ENCODE peak calls at places on chromosomes 4 and X, in nine cellular contexts. W is heart right ventricle, S is thyroid gland, A is PC-9, R is lung, X is OCI-LY7, Z is heart left ventricle, Y is mesenchymal stem cell, D is tibial nerve. L is an unnamed sample. For H3K9me3, the result is how much of the 10 kb centered on the place peaks cover.

GRCh38 chrX:64850371-64851082 is 125.7 kb downstream of the ZC4H2 start:
- DNase-seq in A (no peak), D (no peak), X (peak), Y (no peak), R (no peak), W (no peak), S (no peak), Z (no peak), L (no peak)

GRCh38 chr4:168604496-168605373 is 107.9 kb downstream of the PALLD start:
- DNase-seq in A (peak), Z (peak), R (no peak), W (peak), D (no peak), Y (peak), X (no peak), S (no peak), L (no peak)

GRCh38 chr4:127224556-127224955 is 408.2 kb upstream of the INTU start:
- DNase-seq in Y (no peak), W (no peak), X (no peak), R (no peak), S (no peak), A (peak), Z (no peak), D (no peak), L (no peak)

GRCh38 chrX:20382518-20383291 is 116.0 kb upstream of the RPS6KA3 start:
- DNase-seq in R (no peak), D (no peak), W (no peak), X (no peak), A (peak), S (no peak), Y (peak), Z (no peak), L (no peak)

GRCh38 chr4:22593933-22594332 is 78.1 kb upstream of the ADGRA3 start:
- DNase-seq in Y (no peak), Z (no peak), R (no peak), D (no peak), W (no peak), A (no peak), S (no peak), X (no peak), L (no peak)

GRCh38 chrX:25130619-25131018 is 114.9 kb upstream of the ARX start:
- DNase-seq in R (no peak), A (no peak), S (no peak), Z (no peak), X (no peak), D (no peak), Y (no peak), W (no peak), L (no peak)

GRCh38 chrX:47232803-47233332 is at the start of gene USP11:
- DNase-seq in D (no peak), Y (peak), S (peak), Z (peak), X (peak), R (peak), W (peak), A (no peak), L (no peak)

GRCh38 chr4:114287079-114287696 is 307.7 kb upstream of the ARSJ start:
- DNase-seq in R (no peak), Y (no peak), D (no peak), X (no peak), Z (no peak), S (no peak), W (no peak), A (no peak), L (no peak)

GRCh38 chr4:60216752-60217151 is 983.4 kb upstream of the ADGRL3 start:
- DNase-seq in Z (no peak), X (no peak), S (no peak), Y (peak), W (no peak), R (no peak), D (no peak), A (no peak), L (no peak)

GRCh38 chr4:76753814-76754213 is 144.1 kb downstream of the SOWAHB start:
- DNase-seq in A (no peak), X (no peak), S (no peak), W (no peak), D (no peak), Y (peak), R (no peak), Z (no peak), L (no peak)

GRCh38 chr4:89929425-89930272 is 35.0 kb downstream of the MMRN1 start:
- DNase-seq in X (no peak), R (no peak), A (no peak), D (no peak), Y (peak), S (no peak), W (no peak), Z (no peak), L (no peak)

GRCh38 chr4:35247047-35247446 is 997.3 kb downstream of the ARAP2 start:
- DNase-seq in X (no peak), A (no peak), Z (no peak), Y (no peak), D (no peak), R (no peak), W (no peak), S (no peak), L (no peak)

GRCh38 chrX:84363054-84363453 is 139.2 kb downstream of the HDX start:
- DNase-seq in A (no peak), R (no peak), Y (no peak), S (no peak), W (no peak), D (no peak), X (no peak), Z (no peak), L (no peak)

GRCh38 chr4:141388483-141388882 is 167.8 kb downstream of the ZNF330 start:
- DNase-seq in Y (peak), A (no peak), X (no peak), Z (no peak), D (no peak), W (no peak), R (no peak), S (no peak), L (no peak)

GRCh38 chr4:8067274-8067936 is 91.2 kb downstream of the ABLIM2 start:
- DNase-seq in A (no peak), D (no peak), X (no peak), S (no peak), W (peak), R (no peak), Y (no peak), Z (peak), L (no peak)

GRCh38 chr4:8739820-8740665 is 131.6 kb downstream of the HMX1 start:
- DNase-seq in X (no peak), D (no peak), A (no peak), R (no peak), W (no peak), Y (no peak), Z (no peak), S (no peak), L (no peak)

GRCh38 chrX:78548012-78548411 is 111.1 kb downstream of the RTL3 start:
- DNase-seq in W (no peak), X (no peak), R (no peak), S (no peak), Z (no peak), A (no peak), Y (no peak), D (no peak), L (no peak)

GRCh38 chr4:99156992-99157391 is 12.9 kb upstream of the ADH4 start:
- DNase-seq in S (no peak), W (no peak), Z (no peak), X (no peak), Y (no peak), D (no peak), R (no peak), A (no peak), L (no peak)

GRCh38 chrX:39327255-39327654 is 526.0 kb downstream of the MID1IP1 start:
- DNase-seq in Y (no peak), X (no peak), A (no peak), S (no peak), W (no peak), R (no peak), Z (no peak), D (no peak), L (no peak)

GRCh38 chr4:89248879-89249281 is 58.7 kb downstream of the GPRIN3 start:
- DNase-seq in D (no peak), S (no peak), Z (no peak), Y (no peak), X (no peak), R (no peak), W (no peak), A (no peak), L (no peak)

GRCh38 chr4:121041307-121042090 is 30.8 kb downstream of the NDNF start:
- DNase-seq in W (no peak), X (no peak), D (no peak), Z (no peak), R (no peak), S (no peak), Y (no peak), A (no peak), L (no peak)

GRCh38 chr4:183380901-183381300 is 58.7 kb upstream of the CLDN24 start:
- DNase-seq in W (no peak), Y (no peak), D (no peak), X (no peak), A (no peak), S (no peak), R (no peak), Z (no peak), L (no peak)

GRCh38 chrX:122303761-122304160 is 880.3 kb upstream of the GRIA3 start:
- DNase-seq in S (no peak), W (no peak), Y (no peak), A (no peak), Z (no peak), D (no peak), X (no peak), R (no peak), L (no peak)

DNA sequence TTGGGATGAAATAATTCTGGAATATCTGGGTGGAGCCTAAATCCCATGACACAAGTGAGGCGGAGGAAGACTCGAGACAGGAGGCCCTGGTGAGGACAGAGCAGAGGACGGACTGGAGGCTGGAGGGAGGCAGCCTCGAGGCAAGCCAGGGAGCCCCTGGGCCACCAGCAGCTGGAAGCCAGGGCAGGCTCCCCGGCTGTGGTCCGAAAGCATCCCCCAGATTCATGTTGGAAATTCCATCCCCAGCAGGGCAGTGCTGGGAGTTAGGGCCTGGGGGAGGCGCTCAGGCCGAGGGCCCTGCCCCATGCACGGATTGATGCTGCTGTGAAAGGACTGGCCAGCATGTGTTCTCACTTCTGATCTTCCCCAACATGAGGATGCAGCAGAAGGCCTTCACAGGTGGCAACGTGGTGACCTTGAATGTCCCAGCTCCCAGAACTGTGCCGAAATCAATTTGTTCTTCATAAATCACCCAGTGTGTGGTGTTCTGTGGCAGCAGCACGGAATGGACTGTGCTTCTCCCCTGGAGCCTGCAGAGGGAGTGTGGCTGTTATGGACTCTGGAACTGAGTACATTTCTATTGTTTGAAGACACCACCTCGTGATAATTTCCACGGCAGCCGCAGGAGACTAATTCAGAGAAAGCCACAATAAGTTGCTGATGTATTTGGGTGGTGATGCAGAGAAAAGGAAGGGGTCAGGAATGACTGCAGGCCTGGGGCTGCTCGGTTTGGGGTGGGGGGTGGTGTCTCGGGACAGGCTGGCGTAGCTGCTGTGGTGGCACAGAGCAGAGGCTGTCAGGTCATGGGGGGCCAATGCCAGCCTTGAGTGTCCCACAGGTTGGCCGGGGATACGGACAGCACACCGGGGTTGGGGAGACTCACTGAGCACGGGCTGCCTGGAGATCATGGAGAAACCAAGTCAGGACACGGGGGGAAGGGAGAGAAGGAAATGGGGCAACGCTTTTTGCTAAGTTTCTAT is 56.9 kb downstream of the PCGF3 start:
- DNase-seq in D (no peak), W (no peak), X (peak), A (no peak), R (no peak), S (no peak), Y (no peak), Z (peak), L (no peak)
- H3K9me3 ChIP-seq in D (under half), W (under half), X (under half), A (under half), R (under half), S (under half), Y (under half), Z (under half), L (under half)

DNA sequence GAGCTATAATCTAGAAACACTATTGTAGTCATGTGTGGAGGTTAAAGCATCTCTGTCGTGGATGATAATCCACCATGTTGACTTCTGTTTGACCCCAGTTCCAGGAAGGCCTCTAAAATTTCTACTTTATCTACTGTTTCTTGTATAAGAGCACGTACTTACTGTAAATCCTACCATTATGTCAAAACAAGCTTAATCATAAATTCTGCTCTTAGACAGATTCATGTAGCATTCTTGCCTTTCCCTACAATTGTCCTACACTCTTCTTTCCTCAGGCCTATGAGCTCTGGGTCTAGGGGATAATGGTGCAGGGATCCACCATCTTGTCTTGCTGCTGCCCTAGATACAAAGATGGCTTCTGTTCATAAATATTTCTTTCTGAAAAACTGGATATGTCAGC is 2594.3 kb downstream of the ARAP2 start:
- DNase-seq in X (no peak), Z (no peak), A (no peak), S (no peak), D (no peak), Y (peak), R (no peak), W (no peak), L (no peak)
- H3K9me3 ChIP-seq in X (under half), Z (under half), A (under half), S (under half), D (under half), Y (under half), R (under half), W (under half), L (under half)

GRCh38 chrX:129427267-129427666 is 96.0 kb downstream of the SMARCA1 start:
- DNase-seq in D (no peak), R (no peak), A (no peak), S (no peak), Z (no peak), Y (no peak), W (no peak), X (no peak), L (no peak)
- H3K9me3 ChIP-seq in D (under half), R (under half), A (under half), S (under half), Z (under half), Y (under half), W (under half), X (under half), L (under half)

GRCh38 chr4:761086-761485 is 55.5 kb downstream of the PCGF3 start:
- DNase-seq in S (no peak), Z (peak), R (no peak), D (no peak), Y (no peak), X (no peak), W (no peak), A (no peak), L (no peak)

GRCh38 chr4:763191-763810 is 57.7 kb downstream of the PCGF3 start:
- DNase-seq in A (no peak), Y (no peak), D (no peak), S (no peak), W (no peak), Z (no peak), R (no peak), X (no peak), L (no peak)

GRCh38 chr4:760616-761015 is 55.0 kb downstream of the PCGF3 start:
- DNase-seq in S (no peak), Y (no peak), D (no peak), R (no peak), X (no peak), W (no peak), Z (peak), A (no peak), L (no peak)

GRCh38 chr4:763922-764321 is 58.3 kb downstream of the PCGF3 start:
- DNase-seq in W (no peak), Z (no peak), D (no peak), S (no peak), R (no peak), Y (no peak), X (no peak), A (no peak), L (no peak)

DNA sequence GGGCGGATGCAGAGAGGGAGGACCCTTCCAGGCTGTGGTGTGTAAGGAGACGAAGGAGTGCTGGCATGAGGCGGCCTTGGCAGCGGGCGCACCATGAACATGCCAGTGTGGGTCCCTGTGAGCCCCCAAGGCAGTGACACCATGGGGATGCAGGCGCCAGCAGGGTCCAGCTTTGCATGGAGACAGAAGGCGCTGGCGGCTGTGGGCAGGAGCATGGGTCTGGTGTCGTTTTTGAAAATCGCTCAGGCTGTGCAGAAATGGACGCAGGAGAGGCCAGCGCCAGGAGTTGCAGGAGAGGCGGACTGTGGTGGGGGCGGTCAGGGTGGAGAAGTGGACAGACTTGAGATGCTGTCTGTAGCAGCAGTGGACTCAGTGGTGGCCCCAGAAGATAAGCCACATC is 56.1 kb downstream of the PCGF3 start:
- DNase-seq in R (no peak), Y (no peak), S (no peak), W (no peak), X (no peak), Z (peak), D (no peak), A (no peak), L (no peak)
- H3K9me3 ChIP-seq in R (under half), Y (under half), S (under half), W (under half), X (under half), Z (under half), D (under half), A (under half), L (under half)

DNA sequence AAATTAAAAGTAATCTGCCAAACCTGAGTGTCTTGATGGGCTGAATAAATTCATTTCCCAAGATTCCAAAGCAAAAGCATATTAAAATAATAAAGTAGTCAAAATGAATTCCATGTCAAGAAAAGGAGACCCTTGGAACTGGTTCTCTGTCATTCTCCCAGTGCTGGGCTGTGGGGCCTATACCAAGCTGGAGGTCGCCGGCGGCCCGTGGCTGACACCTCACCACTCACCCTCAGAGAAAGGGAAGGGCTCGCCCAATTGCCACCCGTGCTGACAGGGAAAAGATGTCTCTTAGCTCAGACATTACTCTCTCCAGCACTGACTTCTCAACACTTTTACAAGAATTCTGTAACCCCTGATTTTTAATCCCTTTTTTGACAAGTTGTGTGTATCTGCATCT is 51.7 kb downstream of the GATB start:
- DNase-seq in Z (no peak), A (no peak), D (no peak), R (no peak), X (no peak), W (no peak), S (no peak), Y (no peak), L (no peak)
- H3K9me3 ChIP-seq in Z (under half), A (under half), D (under half), R (under half), X (under half), W (under half), S (under half), Y (under half), L (under half)

GRCh38 chr4:96486563-96486962 is 646.7 kb downstream of the PDHA2 start:
- DNase-seq in D (no peak), A (no peak), Y (no peak), W (no peak), X (no peak), Z (no peak), S (no peak), R (no peak), L (no peak)

DNA sequence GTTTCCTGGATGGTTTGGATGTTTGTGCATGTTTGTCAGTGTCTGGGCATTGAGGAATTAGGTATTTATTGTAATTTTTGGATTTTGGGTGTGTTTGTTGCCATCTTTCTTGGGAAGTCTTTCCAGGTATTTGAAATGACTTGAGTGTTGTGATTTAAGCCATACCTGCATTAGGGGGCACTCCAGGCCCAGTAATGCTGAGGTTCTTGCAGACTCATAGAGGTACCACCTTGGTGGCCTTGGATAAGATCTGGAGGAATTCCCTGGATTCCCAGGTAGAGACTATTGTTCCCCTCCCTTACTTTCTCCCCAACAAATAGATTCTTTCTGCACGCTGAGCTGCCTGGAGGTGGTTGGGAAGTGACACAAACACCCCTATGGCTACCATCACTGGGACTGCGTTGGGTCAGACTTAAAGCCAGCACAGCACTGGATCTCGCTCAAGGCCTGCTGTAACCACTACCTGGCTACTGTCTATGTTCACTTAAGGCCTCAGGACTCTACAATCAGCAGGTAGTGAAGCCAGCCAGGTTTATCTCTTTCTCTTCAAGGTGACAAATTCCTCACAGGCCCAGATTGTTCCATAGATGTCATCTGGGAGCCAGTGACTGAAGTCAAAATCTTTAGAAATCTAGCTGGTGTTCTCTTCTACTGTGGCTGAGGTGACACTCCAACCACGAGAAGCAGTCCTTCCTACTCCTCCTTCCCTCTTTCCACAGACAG is 643.6 kb downstream of the PDHA2 start:
- DNase-seq in R (no peak), Y (no peak), S (no peak), W (no peak), A (no peak), Z (no peak), D (no peak), X (no peak), L (no peak)
- H3K9me3 ChIP-seq in R (under half), Y (under half), S (under half), W (under half), A (under half), Z (under half), D (under half), X (under half), L (under half)

GRCh38 chr4:6055436-6055835 is 37.2 kb upstream of the C4orf50 start:
- DNase-seq in Y (no peak), A (no peak), S (no peak), X (no peak), D (no peak), W (no peak), R (no peak), Z (no peak), L (no peak)

GRCh38 chr4:6062133-6062532 is 43.9 kb upstream of the C4orf50 start:
- DNase-seq in S (no peak), Z (no peak), D (no peak), X (no peak), W (no peak), R (no peak), A (no peak), Y (no peak), L (no peak)

GRCh38 chr4:6056976-6057766 is 38.9 kb upstream of the C4orf50 start:
- DNase-seq in S (no peak), D (no peak), Y (no peak), R (no peak), X (no peak), A (no peak), Z (no peak), W (no peak), L (no peak)

GRCh38 chr4:6058531-6059374 is 40.5 kb upstream of the C4orf50 start:
- DNase-seq in Y (no peak), Z (no peak), X (peak), S (no peak), R (no peak), W (no peak), D (no peak), A (no peak), L (no peak)

GRCh38 chr4:6059375-6059805 is 41.2 kb upstream of the C4orf50 start:
- DNase-seq in X (no peak), R (no peak), Y (no peak), W (no peak), A (no peak), S (no peak), D (no peak), Z (no peak), L (no peak)
- H3K9me3 ChIP-seq in X (under half), R (under half), Y (under half), W (under half), A (under half), S (under half), D (under half), Z (under half), L (under half)